ENCODE peak calls at places on chromosomes 12 and 14, in four cellular contexts. W is lower lobe of right lung, Z is mucosa of descending colon, V is fibroblast of lung. K is an unnamed sample.

GRCh38 chr12:70290126-70290525 is 46.9 kb downstream of the CNOT2 start:
- DNase-seq in W (no peak), Z (no peak), V (no peak), K (no peak)

GRCh38 chr12:118418385-118419057 is 42.2 kb downstream of the SUDS3 start:
- DNase-seq in W (no peak), Z (no peak), V (no peak), K (peak)

GRCh38 chr12:117646595-117646994 is 285.2 kb upstream of the NOS1 start:
- DNase-seq in W (no peak), Z (no peak), V (no peak), K (no peak)

GRCh38 chr14:69615471-69616407 is 4.3 kb downstream of the SUSD6 start:
- DNase-seq in W (no peak), Z (peak), V (peak), K (peak)

GRCh38 chr12:113051759-113052158 is 4.8 kb upstream of the DTX1 start:
- DNase-seq in W (no peak), Z (no peak), V (no peak), K (no peak)

GRCh38 chr12:104049278-104050257 is at the start of gene GLT8D2:
- DNase-seq in W (peak), Z (peak), V (peak), K (peak)

GRCh38 chr14:90678420-90678819 is 137.8 kb downstream of the TTC7B start:
- DNase-seq in W (no peak), Z (no peak), V (peak), K (peak)

GRCh38 chr12:52260351-52261210 is 13.9 kb upstream of the KRT86 start:
- DNase-seq in W (no peak), Z (no peak), V (peak), K (peak)

GRCh38 chr12:14410841-14411569 is 45.5 kb downstream of the ATF7IP start:
- DNase-seq in W (no peak), Z (no peak), V (no peak), K (peak)

GRCh38 chr14:39807271-39807670 is 375.0 kb upstream of the FBXO33 start:
- DNase-seq in W (no peak), Z (no peak), V (no peak), K (no peak)

GRCh38 chr12:113003631-113004030 is 25.3 kb downstream of the OAS2 start:
- DNase-seq in W (no peak), Z (no peak), V (no peak), K (no peak)

GRCh38 chr12:11746024-11746771 is 96.7 kb downstream of the ETV6 start:
- DNase-seq in W (no peak), Z (no peak), V (peak), K (peak)

GRCh38 chr12:46024099-46024498 is 33.7 kb upstream of the SCAF11 start:
- DNase-seq in W (no peak), Z (no peak), V (no peak), K (no peak)

DNA sequence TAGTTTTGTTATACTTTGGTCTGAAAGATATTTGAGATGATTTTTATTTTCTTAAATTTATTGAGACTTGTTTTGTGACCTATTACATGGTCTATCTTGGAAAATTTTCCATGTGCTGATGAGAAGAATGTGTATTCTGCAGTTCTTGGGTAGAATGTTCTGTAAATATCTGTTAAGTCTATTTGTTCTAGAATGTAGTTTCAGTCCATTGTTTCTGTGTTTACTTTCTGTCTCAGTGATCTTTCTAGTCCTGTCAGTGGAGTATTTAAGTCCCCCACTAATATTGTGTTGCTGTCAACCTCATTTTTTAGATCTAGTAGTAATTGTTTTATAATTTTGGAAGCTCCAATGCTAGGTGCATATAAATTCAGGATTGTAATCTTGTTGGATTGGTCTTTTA is 30.4 kb upstream of the SCAF11 start:
- DNase-seq in W (no peak), Z (no peak), V (no peak), K (no peak)
- H3K4me3 ChIP-seq in W (no peak), Z (no peak), V (no peak), K (no peak)

GRCh38 chr12:131116437-131117117 is 162.9 kb downstream of the ADGRD1 start:
- DNase-seq in W (peak), Z (no peak), V (peak), K (peak)
- TF ChIP-seq CTCF in W (peak), Z (no peak), V (no peak), K (peak)

DNA sequence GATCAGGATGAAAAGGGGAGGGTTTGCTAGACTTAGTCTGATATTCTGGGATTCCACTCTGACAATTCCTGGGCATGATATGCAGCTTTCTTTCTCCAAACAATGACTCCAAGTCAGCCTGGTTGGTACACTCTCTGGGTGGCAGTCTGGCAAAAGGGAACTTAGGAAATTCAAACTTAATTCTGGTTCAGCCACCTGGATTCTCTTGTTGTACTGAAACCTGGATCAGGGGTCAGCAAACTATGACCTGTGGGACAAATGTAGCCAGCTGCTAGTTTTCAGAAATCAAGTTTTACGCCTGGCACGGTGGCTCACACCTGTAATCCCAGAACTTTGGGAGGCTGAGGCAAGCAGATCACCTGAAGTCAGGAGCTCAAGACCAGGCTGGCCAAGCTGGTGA is 6.2 kb downstream of the AMN1 start:
- DNase-seq in W (no peak), Z (no peak), V (no peak), K (no peak)
- H3K4me3 ChIP-seq in W (no peak), Z (no peak), V (no peak), K (no peak)

GRCh38 chr14:88492272-88493089 is 62.3 kb downstream of the PTPN21 start:
- DNase-seq in W (no peak), Z (peak), V (peak), K (peak)
- TF ChIP-seq CTCF in W (peak), Z (peak), V (peak), K (peak)

GRCh38 chr12:24381790-24382189 is 432.3 kb upstream of the SOX5 start:
- DNase-seq in W (no peak), Z (no peak), V (peak), K (no peak)

GRCh38 chr12:24379493-24379892 is 430.0 kb upstream of the SOX5 start:
- DNase-seq in W (no peak), Z (no peak), V (no peak), K (no peak)

GRCh38 chr12:24380122-24380521 is 430.7 kb upstream of the SOX5 start:
- DNase-seq in W (no peak), Z (no peak), V (peak), K (peak)

GRCh38 chr12:24379038-24379437 is 429.6 kb upstream of the SOX5 start:
- DNase-seq in W (no peak), Z (no peak), V (no peak), K (no peak)

GRCh38 chr12:24378548-24379011 is 429.1 kb upstream of the SOX5 start:
- DNase-seq in W (no peak), Z (peak), V (peak), K (no peak)
- H3K4me3 ChIP-seq in W (no peak), Z (no peak), V (peak), K (no peak)

GRCh38 chr14:60151715-60152114 is 13.5 kb downstream of the DHRS7 start:
- DNase-seq in W (peak), Z (peak), V (peak), K (peak)
- TF ChIP-seq CTCF in W (no peak), Z (no peak), V (no peak), K (no peak)

DNA sequence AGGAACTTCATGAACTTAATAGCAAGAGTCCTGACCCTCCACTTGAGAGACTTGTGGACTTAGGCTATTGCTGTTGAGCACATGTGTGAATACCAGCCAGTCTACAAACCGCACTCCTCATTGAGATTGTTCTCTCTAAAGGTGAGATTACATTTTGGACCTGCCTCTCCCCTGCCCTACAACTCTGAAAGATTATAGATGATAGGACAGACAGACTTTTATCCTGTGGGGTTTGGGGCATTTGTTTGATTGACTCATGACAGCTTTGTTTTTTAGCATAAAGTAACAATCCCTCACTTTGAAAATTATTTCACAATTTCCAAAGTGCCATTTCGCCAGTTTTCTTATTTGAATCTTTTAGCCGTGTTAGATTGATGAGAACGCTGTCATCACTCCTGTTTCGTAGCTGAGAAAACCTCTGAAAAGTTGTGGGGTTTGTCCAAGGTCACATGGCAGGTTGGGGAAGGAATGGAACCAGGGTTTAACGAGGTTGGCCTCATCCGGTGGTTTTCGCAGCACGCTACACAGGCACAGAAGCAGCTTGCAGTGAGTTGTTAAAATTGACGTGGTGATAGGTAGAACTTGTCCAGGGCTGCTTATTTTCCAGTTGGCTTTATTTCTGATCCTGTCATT is 836 bp downstream of the EVL start:
- DNase-seq in W (no peak), Z (peak), V (no peak), K (peak)
- H3K4me3 ChIP-seq in W (peak), Z (no peak), V (no peak), K (no peak)

K was measured in fibroblast of mammary gland.